ENCODE peak calls at places on chromosomes 6 and 20, in six cellular contexts. One of them, this sample, is unnamed.

GRCh38 chr6:73451166-73452106 is 661 bp downstream of the CGAS start:
- DNase-seq in IMR-90: peak
- DNase-seq in H1: peak
- DNase-seq in mesendoderm: peak
- DNase-seq in neuronal stem cell: no peak
- DNase-seq in H9: peak
- DNase-seq in this sample: peak

GRCh38 chr20:63536241-63536977 is 767 bp downstream of the PTK6 start:
- DNase-seq in H9: no peak
- DNase-seq in H1: no peak
- DNase-seq in IMR-90: peak
- DNase-seq in neuronal stem cell: peak
- DNase-seq in mesendoderm: no peak
- DNase-seq in this sample: peak

GRCh38 chr6:98532004-98532403 is 302.4 kb upstream of the POU3F2 start:
- DNase-seq in H1: no peak
- DNase-seq in IMR-90: no peak
- DNase-seq in mesendoderm: no peak
- DNase-seq in H9: no peak
- DNase-seq in neuronal stem cell: no peak
- DNase-seq in this sample: no peak

GRCh38 chr6:141403827-141404226 is 728.9 kb upstream of the GJE1 start:
- DNase-seq in mesendoderm: no peak
- DNase-seq in H9: no peak
- DNase-seq in neuronal stem cell: no peak
- DNase-seq in IMR-90: no peak
- DNase-seq in H1: no peak
- DNase-seq in this sample: no peak

GRCh38 chr20:15922556-15922955 is 650.7 kb downstream of the KIF16B start:
- DNase-seq in neuronal stem cell: no peak
- DNase-seq in H1: no peak
- DNase-seq in mesendoderm: no peak
- DNase-seq in H9: no peak
- DNase-seq in IMR-90: no peak
- DNase-seq in this sample: no peak

GRCh38 chr20:23049201-23049932 is at the start of gene THBD:
- DNase-seq in IMR-90: peak
- DNase-seq in mesendoderm: peak
- DNase-seq in H1: no peak
- DNase-seq in H9: peak
- DNase-seq in neuronal stem cell: peak
- DNase-seq in this sample: peak

GRCh38 chr6:92559611-92560010 is 859.7 kb downstream of the EPHA7 start:
- DNase-seq in mesendoderm: peak
- DNase-seq in IMR-90: no peak
- DNase-seq in H1: no peak
- DNase-seq in neuronal stem cell: no peak
- DNase-seq in H9: no peak
- DNase-seq in this sample: no peak

GRCh38 chr6:166602928-166603690 is 16.6 kb upstream of the RAMACL start:
- DNase-seq in IMR-90: no peak
- DNase-seq in H1: no peak
- DNase-seq in mesendoderm: no peak
- DNase-seq in H9: no peak
- DNase-seq in neuronal stem cell: no peak
- DNase-seq in this sample: peak

GRCh38 chr6:145808239-145808638 is 6.4 kb downstream of the FBXO30 start:
- DNase-seq in H9: no peak
- DNase-seq in H1: no peak
- DNase-seq in IMR-90: peak
- DNase-seq in mesendoderm: no peak
- DNase-seq in neuronal stem cell: no peak
- DNase-seq in this sample: peak

GRCh38 chr6:169233832-169234231 is 19.8 kb downstream of the THBS2 start:
- DNase-seq in H1: no peak
- DNase-seq in IMR-90: no peak
- DNase-seq in H9: no peak
- DNase-seq in neuronal stem cell: no peak
- DNase-seq in mesendoderm: no peak
- DNase-seq in this sample: no peak

GRCh38 chr20:63749597-63750508 is 10.3 kb downstream of the SLC2A4RG start:
- DNase-seq in mesendoderm: no peak
- DNase-seq in neuronal stem cell: no peak
- DNase-seq in H1: no peak
- DNase-seq in H9: no peak
- DNase-seq in IMR-90: no peak
- DNase-seq in this sample: no peak

DNA sequence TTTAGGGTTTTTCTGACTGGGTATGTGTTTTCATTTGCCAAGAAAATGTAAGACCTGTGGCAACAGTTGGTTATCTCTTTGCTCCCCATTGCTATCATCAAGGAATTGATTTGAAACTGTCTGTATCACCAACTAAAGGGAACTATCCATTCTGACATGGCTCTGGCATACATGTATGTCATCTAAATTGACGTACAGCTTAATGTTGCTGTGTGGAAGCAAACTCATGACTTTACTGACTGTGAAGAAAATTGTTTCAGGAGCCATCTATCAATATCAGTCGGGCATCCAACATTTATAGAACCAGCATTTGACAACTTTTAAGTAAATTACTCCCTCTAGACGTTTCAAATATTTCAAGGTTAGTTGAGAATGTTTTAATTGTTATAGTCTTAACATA is 555.8 kb upstream of the EPHA7 start:
- DNase-seq in H1: no peak
- DNase-seq in IMR-90: no peak
- DNase-seq in mesendoderm: no peak
- DNase-seq in H9: no peak
- DNase-seq in neuronal stem cell: no peak
- DNase-seq in this sample: no peak
- H2BK15ac ChIP-seq in H1: no peak
- H2BK15ac ChIP-seq in IMR-90: no peak
- H2BK15ac ChIP-seq in mesendoderm: no peak
- H2BK15ac ChIP-seq in H9: no peak
- H2BK15ac ChIP-seq in neuronal stem cell: no peak
- H2BK15ac ChIP-seq in this sample: no peak

DNA sequence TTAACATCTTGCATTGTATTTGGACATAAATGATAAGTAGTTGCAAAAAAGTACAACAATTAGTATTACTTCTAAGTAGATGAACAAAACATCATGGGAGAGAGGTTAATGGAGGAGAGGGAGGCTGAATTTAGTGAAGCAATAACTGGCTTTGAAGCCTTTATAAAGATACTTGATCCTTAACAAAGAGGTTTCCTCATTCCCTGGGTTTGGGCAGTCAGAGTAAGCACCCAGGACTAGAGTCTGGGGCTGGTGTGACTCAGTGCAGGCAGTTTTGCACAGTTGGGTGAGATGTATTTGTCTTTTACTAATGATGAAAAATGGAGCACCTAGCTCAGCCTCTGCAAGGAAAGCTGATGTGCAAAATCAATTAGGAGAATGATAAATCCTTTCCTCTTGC is 11.9 kb upstream of the OPN5 start:
- DNase-seq in mesendoderm: no peak
- DNase-seq in IMR-90: no peak
- DNase-seq in H1: no peak
- DNase-seq in neuronal stem cell: no peak
- DNase-seq in H9: no peak
- DNase-seq in this sample: no peak
- H2BK15ac ChIP-seq in mesendoderm: no peak
- H2BK15ac ChIP-seq in IMR-90: no peak
- H2BK15ac ChIP-seq in H1: no peak
- H2BK15ac ChIP-seq in neuronal stem cell: no peak
- H2BK15ac ChIP-seq in H9: no peak
- H2BK15ac ChIP-seq in this sample: no peak

GRCh38 chr20:906703-907102 is 9.4 kb downstream of the ANGPT4 start:
- DNase-seq in H9: no peak
- DNase-seq in IMR-90: no peak
- DNase-seq in neuronal stem cell: no peak
- DNase-seq in mesendoderm: no peak
- DNase-seq in H1: no peak
- DNase-seq in this sample: no peak
- H2BK15ac ChIP-seq in H9: no peak
- H2BK15ac ChIP-seq in IMR-90: no peak
- H2BK15ac ChIP-seq in neuronal stem cell: no peak
- H2BK15ac ChIP-seq in mesendoderm: no peak
- H2BK15ac ChIP-seq in H1: no peak
- H2BK15ac ChIP-seq in this sample: no peak

GRCh38 chr6:11672669-11673068 is 105.9 kb downstream of the ADTRP start:
- DNase-seq in H9: no peak
- DNase-seq in IMR-90: no peak
- DNase-seq in H1: no peak
- DNase-seq in mesendoderm: no peak
- DNase-seq in neuronal stem cell: no peak
- DNase-seq in this sample: no peak
- H2BK15ac ChIP-seq in H9: no peak
- H2BK15ac ChIP-seq in IMR-90: peak
- H2BK15ac ChIP-seq in H1: no peak
- H2BK15ac ChIP-seq in mesendoderm: no peak
- H2BK15ac ChIP-seq in neuronal stem cell: no peak
- H2BK15ac ChIP-seq in this sample: peak

DNA sequence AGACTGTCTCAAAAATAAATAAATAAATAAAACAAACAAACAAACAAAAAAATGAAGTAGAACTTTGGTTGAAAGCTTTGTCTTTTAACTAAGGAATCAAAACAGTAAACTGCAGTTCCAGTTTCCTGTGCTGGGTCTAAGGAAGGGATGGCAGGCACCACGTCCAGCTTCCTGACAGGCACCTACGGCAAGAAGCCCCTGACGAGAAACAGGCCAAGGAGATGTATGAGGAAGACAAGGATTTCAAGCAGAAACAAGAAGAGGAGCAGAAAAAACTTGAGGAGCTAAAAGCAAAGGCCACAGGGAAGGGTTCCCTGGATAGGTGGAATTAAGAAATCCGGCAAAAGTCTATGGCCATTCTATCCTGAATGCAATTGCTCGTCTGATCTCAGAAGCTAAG is 8.8 kb downstream of the SNX3 start:
- DNase-seq in neuronal stem cell: no peak
- DNase-seq in H9: no peak
- DNase-seq in mesendoderm: no peak
- DNase-seq in H1: no peak
- DNase-seq in IMR-90: no peak
- DNase-seq in this sample: no peak
- H2BK15ac ChIP-seq in neuronal stem cell: no peak
- H2BK15ac ChIP-seq in H9: no peak
- H2BK15ac ChIP-seq in mesendoderm: no peak
- H2BK15ac ChIP-seq in H1: no peak
- H2BK15ac ChIP-seq in IMR-90: no peak
- H2BK15ac ChIP-seq in this sample: no peak

GRCh38 chr6:22302828-22303227 is 6.0 kb upstream of the PRL start:
- DNase-seq in mesendoderm: no peak
- DNase-seq in H9: no peak
- DNase-seq in neuronal stem cell: no peak
- DNase-seq in H1: no peak
- DNase-seq in IMR-90: no peak
- DNase-seq in this sample: no peak

GRCh38 chr6:22308939-22309338 is 12.1 kb upstream of the PRL start:
- DNase-seq in IMR-90: no peak
- DNase-seq in H1: no peak
- DNase-seq in mesendoderm: no peak
- DNase-seq in H9: no peak
- DNase-seq in neuronal stem cell: no peak
- DNase-seq in this sample: no peak

DNA sequence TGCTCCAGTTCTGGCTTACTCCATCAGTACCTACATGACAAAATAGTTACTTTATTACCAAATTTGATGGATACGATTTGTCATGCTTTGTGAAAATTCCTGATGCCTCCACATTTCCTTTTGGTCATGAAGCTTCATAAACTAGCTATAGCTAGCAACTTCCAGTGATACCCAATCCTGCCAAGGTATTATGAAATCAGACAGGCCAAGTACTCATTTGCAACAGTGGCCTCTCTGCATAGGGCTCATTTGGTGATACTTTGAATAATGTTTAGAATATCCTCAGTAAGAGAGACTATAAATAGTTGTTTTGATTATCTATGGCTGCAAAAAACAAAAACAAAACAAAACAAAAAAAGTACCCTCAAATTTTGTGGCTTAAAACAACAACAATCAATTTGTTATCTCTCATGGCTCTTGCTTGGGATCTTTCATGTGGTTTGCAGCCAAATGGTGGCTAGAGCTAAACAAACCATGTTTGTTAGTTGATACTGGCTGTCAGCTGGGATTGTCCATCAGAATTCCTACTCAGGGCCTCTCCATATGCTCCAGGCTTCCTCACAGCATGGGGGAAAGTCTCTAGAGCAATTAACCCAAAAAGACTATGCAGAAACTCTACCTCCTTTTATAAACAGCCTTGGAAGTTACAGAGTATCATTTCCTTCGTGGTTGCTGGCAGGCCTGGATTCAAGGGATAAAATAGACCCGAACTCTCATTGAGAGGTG is 10.1 kb upstream of the PRL start:
- DNase-seq in H9: no peak
- DNase-seq in mesendoderm: peak
- DNase-seq in neuronal stem cell: no peak
- DNase-seq in H1: no peak
- DNase-seq in IMR-90: no peak
- DNase-seq in this sample: no peak
- H2BK15ac ChIP-seq in H9: no peak
- H2BK15ac ChIP-seq in mesendoderm: no peak
- H2BK15ac ChIP-seq in neuronal stem cell: no peak
- H2BK15ac ChIP-seq in H1: no peak
- H2BK15ac ChIP-seq in IMR-90: no peak
- H2BK15ac ChIP-seq in this sample: no peak

GRCh38 chr6:140276133-140276532 is 901.7 kb upstream of the CITED2 start:
- DNase-seq in mesendoderm: no peak
- DNase-seq in H1: no peak
- DNase-seq in neuronal stem cell: no peak
- DNase-seq in H9: no peak
- DNase-seq in IMR-90: no peak
- DNase-seq in this sample: no peak
- H2BK15ac ChIP-seq in mesendoderm: no peak
- H2BK15ac ChIP-seq in H1: no peak
- H2BK15ac ChIP-seq in neuronal stem cell: no peak
- H2BK15ac ChIP-seq in H9: no peak
- H2BK15ac ChIP-seq in IMR-90: no peak
- H2BK15ac ChIP-seq in this sample: no peak